ENCODE peak calls at places on chromosomes 7 and 10, in nine cellular contexts. One of them, this sample, is unnamed.

GRCh38 chr10:96319754-96320514 is 15.7 kb downstream of the DNTT start:
- DNase-seq in NCI-H2171: no peak
- DNase-seq in H4: peak
- DNase-seq in cardiac fibroblast: no peak
- DNase-seq in SK-N-DZ: no peak
- DNase-seq in activated CD4-positive, alpha-beta T cell treated with anti-CD3 and anti-CD28 coated beads for 48 hours: no peak
- DNase-seq in NCI-H187: no peak
- DNase-seq in NCI-H2029 treated with DMSO at 0.1 percent for 48 hours: no peak
- DNase-seq in stimulated activated CD8-positive, alpha-beta memory T cell treated with anti-CD3 and anti-CD28 coated beads, Interleukin-15, amount 100 ng/mL, for 48 hours: no peak
- DNase-seq in this sample: no peak

GRCh38 chr10:91709394-91709798 is 76.5 kb upstream of the PPP1R3C start:
- DNase-seq in stimulated activated CD8-positive, alpha-beta memory T cell treated with anti-CD3 and anti-CD28 coated beads, Interleukin-15, amount 100 ng/mL, for 48 hours: no peak
- DNase-seq in NCI-H2029 treated with DMSO at 0.1 percent for 48 hours: peak
- DNase-seq in H4: peak
- DNase-seq in activated CD4-positive, alpha-beta T cell treated with anti-CD3 and anti-CD28 coated beads for 48 hours: no peak
- DNase-seq in NCI-H2171: no peak
- DNase-seq in SK-N-DZ: no peak
- DNase-seq in cardiac fibroblast: peak
- DNase-seq in NCI-H187: no peak
- DNase-seq in this sample: no peak

GRCh38 chr7:90574136-90574819 is 21.8 kb upstream of the CDK14 start:
- DNase-seq in NCI-H2029 treated with DMSO at 0.1 percent for 48 hours: no peak
- DNase-seq in SK-N-DZ: no peak
- DNase-seq in NCI-H2171: no peak
- DNase-seq in NCI-H187: no peak
- DNase-seq in stimulated activated CD8-positive, alpha-beta memory T cell treated with anti-CD3 and anti-CD28 coated beads, Interleukin-15, amount 100 ng/mL, for 48 hours: no peak
- DNase-seq in activated CD4-positive, alpha-beta T cell treated with anti-CD3 and anti-CD28 coated beads for 48 hours: no peak
- DNase-seq in cardiac fibroblast: no peak
- DNase-seq in H4: no peak
- DNase-seq in this sample: no peak

GRCh38 chr10:1329622-1330021 is 273.4 kb downstream of the WDR37 start:
- DNase-seq in NCI-H2171: no peak
- DNase-seq in NCI-H187: no peak
- DNase-seq in H4: no peak
- DNase-seq in SK-N-DZ: no peak
- DNase-seq in cardiac fibroblast: no peak
- DNase-seq in NCI-H2029 treated with DMSO at 0.1 percent for 48 hours: no peak
- DNase-seq in activated CD4-positive, alpha-beta T cell treated with anti-CD3 and anti-CD28 coated beads for 48 hours: no peak
- DNase-seq in stimulated activated CD8-positive, alpha-beta memory T cell treated with anti-CD3 and anti-CD28 coated beads, Interleukin-15, amount 100 ng/mL, for 48 hours: no peak
- DNase-seq in this sample: no peak

GRCh38 chr7:37853468-37853867 is 5.1 kb downstream of the NME8 start:
- DNase-seq in NCI-H187: no peak
- DNase-seq in stimulated activated CD8-positive, alpha-beta memory T cell treated with anti-CD3 and anti-CD28 coated beads, Interleukin-15, amount 100 ng/mL, for 48 hours: no peak
- DNase-seq in NCI-H2029 treated with DMSO at 0.1 percent for 48 hours: no peak
- DNase-seq in H4: no peak
- DNase-seq in SK-N-DZ: peak
- DNase-seq in cardiac fibroblast: peak
- DNase-seq in activated CD4-positive, alpha-beta T cell treated with anti-CD3 and anti-CD28 coated beads for 48 hours: peak
- DNase-seq in NCI-H2171: peak
- DNase-seq in this sample: peak

GRCh38 chr10:104349623-104350142 is 4.0 kb upstream of the CFAP58 start:
- DNase-seq in H4: peak
- DNase-seq in NCI-H187: no peak
- DNase-seq in cardiac fibroblast: peak
- DNase-seq in NCI-H2029 treated with DMSO at 0.1 percent for 48 hours: no peak
- DNase-seq in activated CD4-positive, alpha-beta T cell treated with anti-CD3 and anti-CD28 coated beads for 48 hours: no peak
- DNase-seq in SK-N-DZ: no peak
- DNase-seq in NCI-H2171: no peak
- DNase-seq in stimulated activated CD8-positive, alpha-beta memory T cell treated with anti-CD3 and anti-CD28 coated beads, Interleukin-15, amount 100 ng/mL, for 48 hours: no peak
- DNase-seq in this sample: no peak

GRCh38 chr7:75993689-75994387 is 557 bp downstream of the TMEM120A start:
- DNase-seq in NCI-H2029 treated with DMSO at 0.1 percent for 48 hours: no peak
- DNase-seq in SK-N-DZ: peak
- DNase-seq in cardiac fibroblast: peak
- DNase-seq in H4: peak
- DNase-seq in NCI-H2171: no peak
- DNase-seq in NCI-H187: no peak
- DNase-seq in activated CD4-positive, alpha-beta T cell treated with anti-CD3 and anti-CD28 coated beads for 48 hours: no peak
- DNase-seq in stimulated activated CD8-positive, alpha-beta memory T cell treated with anti-CD3 and anti-CD28 coated beads, Interleukin-15, amount 100 ng/mL, for 48 hours: no peak
- DNase-seq in this sample: no peak

GRCh38 chr7:124765401-124766352 is at the start of gene GPR37:
- DNase-seq in H4: peak
- DNase-seq in NCI-H187: no peak
- DNase-seq in activated CD4-positive, alpha-beta T cell treated with anti-CD3 and anti-CD28 coated beads for 48 hours: peak
- DNase-seq in SK-N-DZ: peak
- DNase-seq in cardiac fibroblast: peak
- DNase-seq in NCI-H2171: peak
- DNase-seq in NCI-H2029 treated with DMSO at 0.1 percent for 48 hours: peak
- DNase-seq in stimulated activated CD8-positive, alpha-beta memory T cell treated with anti-CD3 and anti-CD28 coated beads, Interleukin-15, amount 100 ng/mL, for 48 hours: peak
- DNase-seq in this sample: peak

GRCh38 chr10:24249829-24250415 is 41.0 kb downstream of the KIAA1217 start:
- DNase-seq in H4: no peak
- DNase-seq in NCI-H187: no peak
- DNase-seq in NCI-H2171: no peak
- DNase-seq in cardiac fibroblast: peak
- DNase-seq in SK-N-DZ: no peak
- DNase-seq in activated CD4-positive, alpha-beta T cell treated with anti-CD3 and anti-CD28 coated beads for 48 hours: no peak
- DNase-seq in stimulated activated CD8-positive, alpha-beta memory T cell treated with anti-CD3 and anti-CD28 coated beads, Interleukin-15, amount 100 ng/mL, for 48 hours: no peak
- DNase-seq in NCI-H2029 treated with DMSO at 0.1 percent for 48 hours: no peak
- DNase-seq in this sample: no peak

GRCh38 chr7:78398576-78398975 is 600.0 kb downstream of the PHTF2 start:
- DNase-seq in cardiac fibroblast: no peak
- DNase-seq in activated CD4-positive, alpha-beta T cell treated with anti-CD3 and anti-CD28 coated beads for 48 hours: no peak
- DNase-seq in SK-N-DZ: no peak
- DNase-seq in NCI-H187: no peak
- DNase-seq in stimulated activated CD8-positive, alpha-beta memory T cell treated with anti-CD3 and anti-CD28 coated beads, Interleukin-15, amount 100 ng/mL, for 48 hours: no peak
- DNase-seq in H4: no peak
- DNase-seq in NCI-H2029 treated with DMSO at 0.1 percent for 48 hours: no peak
- DNase-seq in NCI-H2171: no peak
- DNase-seq in this sample: no peak

GRCh38 chr7:77799078-77799964 is 748 bp downstream of the PHTF2 start:
- DNase-seq in NCI-H187: peak
- DNase-seq in activated CD4-positive, alpha-beta T cell treated with anti-CD3 and anti-CD28 coated beads for 48 hours: peak
- DNase-seq in H4: peak
- DNase-seq in SK-N-DZ: peak
- DNase-seq in stimulated activated CD8-positive, alpha-beta memory T cell treated with anti-CD3 and anti-CD28 coated beads, Interleukin-15, amount 100 ng/mL, for 48 hours: peak
- DNase-seq in cardiac fibroblast: peak
- DNase-seq in NCI-H2171: peak
- DNase-seq in NCI-H2029 treated with DMSO at 0.1 percent for 48 hours: peak
- DNase-seq in this sample: peak

GRCh38 chr7:101598981-101599681 is 30.0 kb downstream of the MYL10 start:
- DNase-seq in cardiac fibroblast: no peak
- DNase-seq in NCI-H2029 treated with DMSO at 0.1 percent for 48 hours: no peak
- DNase-seq in NCI-H187: no peak
- DNase-seq in stimulated activated CD8-positive, alpha-beta memory T cell treated with anti-CD3 and anti-CD28 coated beads, Interleukin-15, amount 100 ng/mL, for 48 hours: no peak
- DNase-seq in activated CD4-positive, alpha-beta T cell treated with anti-CD3 and anti-CD28 coated beads for 48 hours: no peak
- DNase-seq in H4: no peak
- DNase-seq in SK-N-DZ: no peak
- DNase-seq in NCI-H2171: no peak
- DNase-seq in this sample: no peak

GRCh38 chr10:117186832-117187615 is 10.3 kb upstream of the KCNK18 start:
- DNase-seq in cardiac fibroblast: peak
- DNase-seq in SK-N-DZ: no peak
- DNase-seq in NCI-H2171: no peak
- DNase-seq in stimulated activated CD8-positive, alpha-beta memory T cell treated with anti-CD3 and anti-CD28 coated beads, Interleukin-15, amount 100 ng/mL, for 48 hours: no peak
- DNase-seq in H4: peak
- DNase-seq in NCI-H187: no peak
- DNase-seq in NCI-H2029 treated with DMSO at 0.1 percent for 48 hours: no peak
- DNase-seq in activated CD4-positive, alpha-beta T cell treated with anti-CD3 and anti-CD28 coated beads for 48 hours: no peak
- DNase-seq in this sample: peak

GRCh38 chr10:124728071-124728829 is 15.9 kb downstream of the FAM53B start:
- DNase-seq in SK-N-DZ: no peak
- DNase-seq in NCI-H2029 treated with DMSO at 0.1 percent for 48 hours: no peak
- DNase-seq in cardiac fibroblast: peak
- DNase-seq in H4: no peak
- DNase-seq in NCI-H187: no peak
- DNase-seq in stimulated activated CD8-positive, alpha-beta memory T cell treated with anti-CD3 and anti-CD28 coated beads, Interleukin-15, amount 100 ng/mL, for 48 hours: no peak
- DNase-seq in NCI-H2171: no peak
- DNase-seq in activated CD4-positive, alpha-beta T cell treated with anti-CD3 and anti-CD28 coated beads for 48 hours: peak
- DNase-seq in this sample: no peak

GRCh38 chr7:36299223-36299760 is 90.4 kb upstream of the ANLN start:
- DNase-seq in SK-N-DZ: no peak
- DNase-seq in NCI-H2029 treated with DMSO at 0.1 percent for 48 hours: no peak
- DNase-seq in H4: no peak
- DNase-seq in cardiac fibroblast: no peak
- DNase-seq in NCI-H187: no peak
- DNase-seq in stimulated activated CD8-positive, alpha-beta memory T cell treated with anti-CD3 and anti-CD28 coated beads, Interleukin-15, amount 100 ng/mL, for 48 hours: no peak
- DNase-seq in NCI-H2171: no peak
- DNase-seq in activated CD4-positive, alpha-beta T cell treated with anti-CD3 and anti-CD28 coated beads for 48 hours: no peak
- DNase-seq in this sample: no peak

GRCh38 chr10:43226441-43226840 is 40.4 kb downstream of the RASGEF1A start:
- DNase-seq in SK-N-DZ: no peak
- DNase-seq in activated CD4-positive, alpha-beta T cell treated with anti-CD3 and anti-CD28 coated beads for 48 hours: peak
- DNase-seq in H4: no peak
- DNase-seq in stimulated activated CD8-positive, alpha-beta memory T cell treated with anti-CD3 and anti-CD28 coated beads, Interleukin-15, amount 100 ng/mL, for 48 hours: no peak
- DNase-seq in cardiac fibroblast: no peak
- DNase-seq in NCI-H2171: no peak
- DNase-seq in NCI-H2029 treated with DMSO at 0.1 percent for 48 hours: no peak
- DNase-seq in NCI-H187: no peak
- DNase-seq in this sample: no peak

GRCh38 chr10:43931308-43931930 is 282.7 kb upstream of the ZNF32 start:
- DNase-seq in cardiac fibroblast: peak
- DNase-seq in NCI-H2029 treated with DMSO at 0.1 percent for 48 hours: no peak
- DNase-seq in H4: no peak
- DNase-seq in stimulated activated CD8-positive, alpha-beta memory T cell treated with anti-CD3 and anti-CD28 coated beads, Interleukin-15, amount 100 ng/mL, for 48 hours: no peak
- DNase-seq in NCI-H187: no peak
- DNase-seq in NCI-H2171: no peak
- DNase-seq in activated CD4-positive, alpha-beta T cell treated with anti-CD3 and anti-CD28 coated beads for 48 hours: no peak
- DNase-seq in SK-N-DZ: no peak
- DNase-seq in this sample: no peak

This sample was measured in Jurkat, Clone E6-1.